ENCODE peak calls at places on chromosome 21, in five cellular contexts. Y is anterior cingulate cortex, P is brain microvascular endothelial cell, X is stromal cell of bone marrow, W is memory B cell. V is an unnamed sample.

GRCh38 chr21:42424848-42425602 is 21.3 kb downstream of the UBASH3A start:
- DNase-seq in Y (no peak), P (no peak), X (no peak), W (no peak), V (no peak)

GRCh38 chr21:32717851-32718316 is 9.9 kb downstream of the SYNJ1 start:
- DNase-seq in Y (no peak), P (no peak), X (no peak), W (no peak), V (no peak)

GRCh38 chr21:38847556-38847955 is 41.8 kb downstream of the ETS2 start:
- DNase-seq in Y (no peak), P (no peak), X (no peak), W (no peak), V (no peak)

GRCh38 chr21:21813295-21813694 is 815.1 kb downstream of the NCAM2 start:
- DNase-seq in Y (no peak), P (no peak), X (peak), W (no peak), V (no peak)

GRCh38 chr21:42308161-42308913 is 6.9 kb downstream of the TFF3 start:
- DNase-seq in Y (no peak), P (no peak), X (no peak), W (no peak), V (no peak)

GRCh38 chr21:37815893-37816292 is 100.4 kb downstream of the KCNJ6 start:
- DNase-seq in Y (no peak), P (no peak), X (no peak), W (no peak), V (no peak)

GRCh38 chr21:41899431-41900202 is 20.5 kb upstream of the PRDM15 start:
- DNase-seq in Y (no peak), P (no peak), X (no peak), W (no peak), V (no peak)

GRCh38 chr21:31278511-31279155 is 65.4 kb downstream of the TIAM1 start:
- DNase-seq in Y (no peak), P (peak), X (no peak), W (no peak), V (no peak)

GRCh38 chr21:18840239-18840638 is 436.7 kb upstream of the TMPRSS15 start:
- DNase-seq in Y (no peak), P (peak), X (no peak), W (no peak), V (peak)

GRCh38 chr21:14875704-14876364 is 189.0 kb downstream of the NRIP1 start:
- DNase-seq in Y (no peak), P (no peak), X (no peak), W (no peak), V (no peak)

GRCh38 chr21:37210017-37210593 is 57.0 kb downstream of the VPS26C start:
- DNase-seq in Y (no peak), P (no peak), X (no peak), W (no peak), V (no peak)

GRCh38 chr21:42550817-42551216 is 37.2 kb downstream of the SLC37A1 start:
- DNase-seq in Y (no peak), P (no peak), X (no peak), W (no peak), V (no peak)

GRCh38 chr21:26491663-26492062 is 81.4 kb downstream of the CYYR1 start:
- DNase-seq in Y (no peak), P (no peak), X (no peak), W (no peak), V (no peak)

GRCh38 chr21:38289697-38290096 is 32.9 kb downstream of the KCNJ15 start:
- DNase-seq in Y (no peak), P (peak), X (peak), W (no peak), V (peak)

GRCh38 chr21:45662623-45663015 is 19.1 kb downstream of the PCBP3 start:
- DNase-seq in Y (no peak), P (no peak), X (no peak), W (no peak), V (no peak)

GRCh38 chr21:37270576-37271365 is 3.6 kb upstream of the VPS26C start:
- DNase-seq in Y (no peak), P (no peak), X (no peak), W (no peak), V (no peak)

GRCh38 chr21:34280389-34280795 is 83.4 kb upstream of the KCNE2 start:
- DNase-seq in Y (no peak), P (no peak), X (peak), W (no peak), V (no peak)

GRCh38 chr21:17753736-17754135 is 65.4 kb downstream of the C21orf91 start:
- DNase-seq in Y (no peak), P (no peak), X (no peak), W (no peak), V (no peak)

GRCh38 chr21:42429021-42429420 is 25.3 kb downstream of the UBASH3A start:
- DNase-seq in Y (no peak), P (no peak), X (no peak), W (no peak), V (no peak)

GRCh38 chr21:41752231-41752681 is 14.6 kb downstream of the RIPK4 start:
- DNase-seq in Y (no peak), P (no peak), X (peak), W (no peak), V (peak)

GRCh38 chr21:46161180-46161799 is 5.9 kb upstream of the FTCD start:
- DNase-seq in Y (no peak), P (no peak), X (no peak), W (no peak), V (no peak)

GRCh38 chr21:39336457-39337008 is 12.4 kb downstream of the HMGN1 start:
- DNase-seq in Y (no peak), P (no peak), X (no peak), W (no peak), V (no peak)

GRCh38 chr21:31072486-31072885 is 34.2 kb upstream of the KRTAP19-8 start:
- DNase-seq in Y (no peak), P (no peak), X (no peak), W (no peak), V (no peak)

GRCh38 chr21:24025101-24025500 is 1582.2 kb downstream of the MRPL39 start:
- DNase-seq in Y (no peak), P (no peak), X (no peak), W (no peak), V (no peak)

GRCh38 chr21:45203983-45204382 is 83.7 kb downstream of the POFUT2 start:
- DNase-seq in Y (no peak), P (no peak), X (no peak), W (no peak), V (no peak)

GRCh38 chr21:42543106-42543847 is 29.6 kb downstream of the SLC37A1 start:
- DNase-seq in Y (no peak), P (no peak), X (no peak), W (no peak), V (no peak)

GRCh38 chr21:16070207-16070651 is 340.4 kb downstream of the USP25 start:
- DNase-seq in Y (peak), P (no peak), X (no peak), W (no peak), V (no peak)

GRCh38 chr21:15718709-15719108 is 11.1 kb upstream of the USP25 start:
- DNase-seq in Y (no peak), P (no peak), X (no peak), W (no peak), V (no peak)

GRCh38 chr21:17903929-17904639 is 84.9 kb upstream of the C21orf91 start:
- DNase-seq in Y (no peak), P (no peak), X (no peak), W (no peak), V (no peak)

GRCh38 chr21:32698971-32699693 is 28.7 kb downstream of the SYNJ1 start:
- DNase-seq in Y (no peak), P (peak), X (no peak), W (no peak), V (no peak)

GRCh38 chr21:15742694-15743093 is 12.9 kb downstream of the USP25 start:
- DNase-seq in Y (no peak), P (no peak), X (no peak), W (no peak), V (no peak)

GRCh38 chr21:33642027-33642895 is at the start of gene ITSN1:
- DNase-seq in Y (peak), P (peak), X (peak), W (peak), V (peak)

V was measured in LHCN-M2.